ENCODE peak calls at places on chromosomes 13 and 19, in eight cellular contexts. One of them, this sample, is unnamed.
A peak's percentile ranks its signal among the peaks of the same experiment; 100 is the strongest.

GRCh38 chr13:31982540-31982939 is 49.0 kb upstream of the FRY start:
- DNase-seq in tibial artery: peak; percentile 84
- DNase-seq in esophagus squamous epithelium: no peak
- DNase-seq in right cardiac atrium: peak; percentile 74
- DNase-seq in psoas muscle: peak; percentile 65
- DNase-seq in CD8-positive, alpha-beta T cell: no peak
- DNase-seq in IMR-90: peak; percentile 95
- DNase-seq in GM23338: no peak
- DNase-seq in this sample: no peak

GRCh38 chr19:17294051-17294891 is 9.0 kb downstream of the ABHD8 start:
- DNase-seq in tibial artery: no peak
- DNase-seq in esophagus squamous epithelium: no peak
- DNase-seq in right cardiac atrium: peak; percentile 77
- DNase-seq in psoas muscle: no peak
- DNase-seq in CD8-positive, alpha-beta T cell: no peak
- DNase-seq in IMR-90: no peak
- DNase-seq in GM23338: peak; percentile 82
- DNase-seq in this sample: peak; percentile 70

GRCh38 chr13:54733639-54734038 is 1705.0 kb downstream of the OLFM4 start:
- DNase-seq in tibial artery: no peak
- DNase-seq in esophagus squamous epithelium: no peak
- DNase-seq in right cardiac atrium: no peak
- DNase-seq in psoas muscle: no peak
- DNase-seq in CD8-positive, alpha-beta T cell: no peak
- DNase-seq in IMR-90: no peak
- DNase-seq in GM23338: peak; percentile 78
- DNase-seq in this sample: no peak

GRCh38 chr13:50740052-50740741 is 103.3 kb downstream of the DLEU7 start:
- DNase-seq in tibial artery: no peak
- DNase-seq in esophagus squamous epithelium: no peak
- DNase-seq in right cardiac atrium: no peak
- DNase-seq in psoas muscle: no peak
- DNase-seq in CD8-positive, alpha-beta T cell: no peak
- DNase-seq in IMR-90: no peak
- DNase-seq in GM23338: no peak
- DNase-seq in this sample: no peak

GRCh38 chr19:31450696-31451095 is 101.5 kb upstream of the TSHZ3 start:
- DNase-seq in tibial artery: no peak
- DNase-seq in esophagus squamous epithelium: no peak
- DNase-seq in right cardiac atrium: no peak
- DNase-seq in psoas muscle: no peak
- DNase-seq in CD8-positive, alpha-beta T cell: no peak
- DNase-seq in IMR-90: no peak
- DNase-seq in GM23338: no peak
- DNase-seq in this sample: peak; percentile 26

GRCh38 chr19:46678110-46678732 is 17.2 kb upstream of the DACT3 start:
- DNase-seq in tibial artery: no peak
- DNase-seq in esophagus squamous epithelium: no peak
- DNase-seq in right cardiac atrium: peak; percentile 71
- DNase-seq in psoas muscle: no peak
- DNase-seq in CD8-positive, alpha-beta T cell: peak; percentile 26
- DNase-seq in IMR-90: no peak
- DNase-seq in GM23338: peak; percentile 89
- DNase-seq in this sample: no peak

GRCh38 chr19:50821248-50821612 is 2.4 kb downstream of the KLK1 start:
- DNase-seq in tibial artery: no peak
- DNase-seq in esophagus squamous epithelium: no peak
- DNase-seq in right cardiac atrium: no peak
- DNase-seq in psoas muscle: no peak
- DNase-seq in CD8-positive, alpha-beta T cell: no peak
- DNase-seq in IMR-90: no peak
- DNase-seq in GM23338: no peak
- DNase-seq in this sample: no peak

GRCh38 chr13:41457589-41458186 is 338 bp downstream of the RGCC start:
- DNase-seq in tibial artery: no peak
- DNase-seq in esophagus squamous epithelium: no peak
- DNase-seq in right cardiac atrium: peak; percentile 69
- DNase-seq in psoas muscle: peak; percentile 27
- DNase-seq in CD8-positive, alpha-beta T cell: no peak
- DNase-seq in IMR-90: no peak
- DNase-seq in GM23338: peak; percentile 29
- DNase-seq in this sample: no peak

GRCh38 chr19:29491995-29492577 is 33.7 kb upstream of the VSTM2B start:
- DNase-seq in tibial artery: no peak
- DNase-seq in esophagus squamous epithelium: no peak
- DNase-seq in right cardiac atrium: no peak
- DNase-seq in psoas muscle: no peak
- DNase-seq in CD8-positive, alpha-beta T cell: no peak
- DNase-seq in IMR-90: no peak
- DNase-seq in GM23338: no peak
- DNase-seq in this sample: peak; percentile 7

GRCh38 chr13:41746259-41746658 is 214.7 kb downstream of the VWA8 start:
- DNase-seq in tibial artery: no peak
- DNase-seq in esophagus squamous epithelium: no peak
- DNase-seq in right cardiac atrium: no peak
- DNase-seq in psoas muscle: no peak
- DNase-seq in CD8-positive, alpha-beta T cell: no peak
- DNase-seq in IMR-90: peak; percentile 79
- DNase-seq in GM23338: no peak
- DNase-seq in this sample: no peak

GRCh38 chr19:48997972-48998371 is 4.3 kb downstream of the RUVBL2 start:
- DNase-seq in tibial artery: no peak
- DNase-seq in esophagus squamous epithelium: no peak
- DNase-seq in right cardiac atrium: no peak
- DNase-seq in psoas muscle: peak; percentile 62
- DNase-seq in CD8-positive, alpha-beta T cell: no peak
- DNase-seq in IMR-90: peak; percentile 45
- DNase-seq in GM23338: peak; percentile 95
- DNase-seq in this sample: no peak

GRCh38 chr13:71089105-71089504 is 777.9 kb downstream of the DACH1 start:
- DNase-seq in tibial artery: no peak
- DNase-seq in esophagus squamous epithelium: no peak
- DNase-seq in right cardiac atrium: no peak
- DNase-seq in psoas muscle: peak; percentile 8
- DNase-seq in CD8-positive, alpha-beta T cell: no peak
- DNase-seq in IMR-90: no peak
- DNase-seq in GM23338: no peak
- DNase-seq in this sample: no peak

GRCh38 chr19:23512151-23512925 is 117.1 kb upstream of the ZNF91 start:
- DNase-seq in tibial artery: no peak
- DNase-seq in esophagus squamous epithelium: no peak
- DNase-seq in right cardiac atrium: no peak
- DNase-seq in psoas muscle: no peak
- DNase-seq in CD8-positive, alpha-beta T cell: no peak
- DNase-seq in IMR-90: no peak
- DNase-seq in GM23338: no peak
- DNase-seq in this sample: peak; percentile 68

GRCh38 chr13:48412881-48413351 is at the start of gene LPAR6:
- DNase-seq in tibial artery: no peak
- DNase-seq in esophagus squamous epithelium: no peak
- DNase-seq in right cardiac atrium: no peak
- DNase-seq in psoas muscle: no peak
- DNase-seq in CD8-positive, alpha-beta T cell: no peak
- DNase-seq in IMR-90: peak; percentile 73
- DNase-seq in GM23338: peak; percentile 35
- DNase-seq in this sample: no peak

GRCh38 chr19:32676186-32676894 is 692 bp downstream of the RGS9BP start:
- DNase-seq in tibial artery: no peak
- DNase-seq in esophagus squamous epithelium: no peak
- DNase-seq in right cardiac atrium: peak; percentile 63
- DNase-seq in psoas muscle: no peak
- DNase-seq in CD8-positive, alpha-beta T cell: no peak
- DNase-seq in IMR-90: no peak
- DNase-seq in GM23338: peak; percentile 62
- DNase-seq in this sample: no peak

GRCh38 chr13:40316301-40316700 is 350.1 kb downstream of the FOXO1 start:
- DNase-seq in tibial artery: no peak
- DNase-seq in esophagus squamous epithelium: no peak
- DNase-seq in right cardiac atrium: no peak
- DNase-seq in psoas muscle: peak; percentile 18
- DNase-seq in CD8-positive, alpha-beta T cell: no peak
- DNase-seq in IMR-90: no peak
- DNase-seq in GM23338: no peak
- DNase-seq in this sample: peak; percentile 90

GRCh38 chr13:40315416-40316064 is 350.9 kb downstream of the FOXO1 start:
- DNase-seq in tibial artery: no peak
- DNase-seq in esophagus squamous epithelium: no peak
- DNase-seq in right cardiac atrium: no peak
- DNase-seq in psoas muscle: peak; percentile 25
- DNase-seq in CD8-positive, alpha-beta T cell: no peak
- DNase-seq in IMR-90: no peak
- DNase-seq in GM23338: no peak
- DNase-seq in this sample: peak; percentile 89

GRCh38 chr13:40318366-40318765 is 348.1 kb downstream of the FOXO1 start:
- DNase-seq in tibial artery: no peak
- DNase-seq in esophagus squamous epithelium: no peak
- DNase-seq in right cardiac atrium: peak; percentile 73
- DNase-seq in psoas muscle: peak; percentile 53
- DNase-seq in CD8-positive, alpha-beta T cell: no peak
- DNase-seq in IMR-90: no peak
- DNase-seq in GM23338: no peak
- DNase-seq in this sample: peak; percentile 89

GRCh38 chr13:40317980-40318327 is 348.5 kb downstream of the FOXO1 start:
- DNase-seq in tibial artery: no peak
- DNase-seq in esophagus squamous epithelium: no peak
- DNase-seq in right cardiac atrium: no peak
- DNase-seq in psoas muscle: no peak
- DNase-seq in CD8-positive, alpha-beta T cell: no peak
- DNase-seq in IMR-90: no peak
- DNase-seq in GM23338: no peak
- DNase-seq in this sample: peak; percentile 26

GRCh38 chr13:40319699-40320586 is 346.5 kb downstream of the FOXO1 start:
- DNase-seq in tibial artery: no peak
- DNase-seq in esophagus squamous epithelium: no peak
- DNase-seq in right cardiac atrium: no peak
- DNase-seq in psoas muscle: no peak
- DNase-seq in CD8-positive, alpha-beta T cell: no peak
- DNase-seq in IMR-90: no peak
- DNase-seq in GM23338: no peak
- DNase-seq in this sample: peak; percentile 34
- H3K4me1 ChIP-seq in tibial artery: no peaks in the 10 kb centered on the region
- H3K4me1 ChIP-seq in esophagus squamous epithelium: peaks cover 23% of the 10 kb centered on the region
- H3K4me1 ChIP-seq in right cardiac atrium: no peaks in the 10 kb centered on the region
- H3K4me1 ChIP-seq in psoas muscle: peaks cover 11% of the 10 kb centered on the region
- H3K4me1 ChIP-seq in CD8-positive, alpha-beta T cell: peaks cover 19% of the 10 kb centered on the region
- H3K4me1 ChIP-seq in IMR-90: no peaks in the 10 kb centered on the region
- H3K4me1 ChIP-seq in GM23338: no peaks in the 10 kb centered on the region
- H3K4me1 ChIP-seq in this sample: peaks cover 6% of the 10 kb centered on the region

GRCh38 chr13:30110301-30111070 is 196.9 kb downstream of the KATNAL1 start:
- DNase-seq in tibial artery: no peak
- DNase-seq in esophagus squamous epithelium: no peak
- DNase-seq in right cardiac atrium: peak; percentile 51
- DNase-seq in psoas muscle: no peak
- DNase-seq in CD8-positive, alpha-beta T cell: no peak
- DNase-seq in IMR-90: no peak
- DNase-seq in GM23338: no peak
- DNase-seq in this sample: no peak
- H3K27ac ChIP-seq in tibial artery: no peak overlapping the region
- H3K27ac ChIP-seq in esophagus squamous epithelium: no peak overlapping the region
- H3K27ac ChIP-seq in right cardiac atrium: no peak overlapping the region
- H3K27ac ChIP-seq in psoas muscle: no peak overlapping the region
- H3K27ac ChIP-seq in CD8-positive, alpha-beta T cell: no peak overlapping the region
- H3K27ac ChIP-seq in IMR-90: no peak overlapping the region
- H3K27ac ChIP-seq in GM23338: no peak overlapping the region
- H3K27ac ChIP-seq in this sample: no peak overlapping the region

DNA sequence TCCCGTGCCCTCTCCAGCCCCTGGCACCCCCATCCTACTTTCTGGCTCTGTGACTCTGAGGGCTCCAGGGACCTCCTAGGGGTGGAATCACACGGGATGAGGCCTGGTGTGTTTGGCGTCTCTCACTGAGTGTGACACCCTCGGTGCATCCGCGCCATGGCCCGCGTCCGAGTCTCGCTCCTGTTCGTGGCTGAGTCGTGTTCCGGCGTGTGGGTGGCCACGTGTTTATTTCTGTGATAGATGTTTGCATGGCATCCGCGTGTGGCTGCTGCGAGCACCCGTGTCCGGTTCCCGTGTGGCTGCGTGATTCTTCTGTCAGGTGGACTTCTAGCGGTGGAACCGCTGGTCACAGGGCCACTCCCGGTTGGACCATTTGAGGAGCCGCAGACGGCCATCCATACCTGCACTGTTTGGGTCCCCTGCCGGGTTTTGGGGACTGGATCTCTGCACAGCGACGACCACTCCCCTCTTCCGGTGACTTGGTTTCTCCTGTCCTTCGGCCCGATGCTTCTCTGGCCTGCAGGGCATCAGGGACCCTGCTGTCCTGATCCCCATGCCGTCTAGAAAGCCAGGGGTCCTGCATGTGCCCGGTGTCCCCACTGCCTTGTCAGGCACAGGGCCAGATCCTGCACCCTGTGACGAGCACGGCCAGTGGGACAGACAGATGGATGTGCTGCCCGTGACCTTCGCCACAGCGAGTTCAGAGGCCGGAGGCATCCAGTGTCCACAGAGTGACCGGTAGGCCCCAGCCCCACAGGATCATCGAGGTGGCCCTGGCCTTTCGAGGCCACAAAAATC is 8.5 kb downstream of the CSNK1G2 start:
- DNase-seq in tibial artery: no peak
- DNase-seq in esophagus squamous epithelium: no peak
- DNase-seq in right cardiac atrium: no peak
- DNase-seq in psoas muscle: no peak
- DNase-seq in CD8-positive, alpha-beta T cell: no peak
- DNase-seq in IMR-90: no peak
- DNase-seq in GM23338: no peak
- DNase-seq in this sample: no peak
- H3K27me3 ChIP-seq in tibial artery: no peaks in the 10 kb centered on the region
- H3K27me3 ChIP-seq in esophagus squamous epithelium: no peaks in the 10 kb centered on the region
- H3K27me3 ChIP-seq in right cardiac atrium: no peaks in the 10 kb centered on the region
- H3K27me3 ChIP-seq in psoas muscle: no peaks in the 10 kb centered on the region
- H3K27me3 ChIP-seq in CD8-positive, alpha-beta T cell: no peaks in the 10 kb centered on the region
- H3K27me3 ChIP-seq in IMR-90: no peaks in the 10 kb centered on the region
- H3K27me3 ChIP-seq in GM23338: no peaks in the 10 kb centered on the region
- H3K27me3 ChIP-seq in this sample: no peaks in the 10 kb centered on the region

GRCh38 chr19:38834590-38834989 is 3.0 kb upstream of the ECH1 start:
- DNase-seq in tibial artery: no peak
- DNase-seq in esophagus squamous epithelium: no peak
- DNase-seq in right cardiac atrium: peak; percentile 27
- DNase-seq in psoas muscle: no peak
- DNase-seq in CD8-positive, alpha-beta T cell: no peak
- DNase-seq in IMR-90: no peak
- DNase-seq in GM23338: peak; percentile 42
- DNase-seq in this sample: no peak

GRCh38 chr19:38837656-38838121 is 6.1 kb upstream of the ECH1 start:
- DNase-seq in tibial artery: no peak
- DNase-seq in esophagus squamous epithelium: no peak
- DNase-seq in right cardiac atrium: no peak
- DNase-seq in psoas muscle: no peak
- DNase-seq in CD8-positive, alpha-beta T cell: no peak
- DNase-seq in IMR-90: peak; percentile 35
- DNase-seq in GM23338: no peak
- DNase-seq in this sample: no peak

GRCh38 chr19:38838208-38838985 is 6.8 kb upstream of the ECH1 start:
- DNase-seq in tibial artery: no peak
- DNase-seq in esophagus squamous epithelium: no peak
- DNase-seq in right cardiac atrium: peak; percentile 33
- DNase-seq in psoas muscle: no peak
- DNase-seq in CD8-positive, alpha-beta T cell: no peak
- DNase-seq in IMR-90: no peak
- DNase-seq in GM23338: no peak
- DNase-seq in this sample: no peak

GRCh38 chr19:38837304-38837626 is 5.7 kb upstream of the ECH1 start:
- DNase-seq in tibial artery: no peak
- DNase-seq in esophagus squamous epithelium: no peak
- DNase-seq in right cardiac atrium: no peak
- DNase-seq in psoas muscle: no peak
- DNase-seq in CD8-positive, alpha-beta T cell: no peak
- DNase-seq in IMR-90: no peak
- DNase-seq in GM23338: no peak
- DNase-seq in this sample: no peak

GRCh38 chr19:38836438-38837303 is 5.1 kb upstream of the ECH1 start:
- DNase-seq in tibial artery: no peak
- DNase-seq in esophagus squamous epithelium: no peak
- DNase-seq in right cardiac atrium: peak; percentile 38
- DNase-seq in psoas muscle: no peak
- DNase-seq in CD8-positive, alpha-beta T cell: no peak
- DNase-seq in IMR-90: no peak
- DNase-seq in GM23338: no peak
- DNase-seq in this sample: no peak
- H3K4me1 ChIP-seq in tibial artery: no peaks in the 10 kb centered on the region
- H3K4me1 ChIP-seq in esophagus squamous epithelium: peaks cover 87% of the 10 kb centered on the region
- H3K4me1 ChIP-seq in right cardiac atrium: peaks cover 4% of the 10 kb centered on the region
- H3K4me1 ChIP-seq in psoas muscle: peaks cover 76% of the 10 kb centered on the region
- H3K4me1 ChIP-seq in CD8-positive, alpha-beta T cell: peaks cover 28% of the 10 kb centered on the region
- H3K4me1 ChIP-seq in IMR-90: peaks cover 12% of the 10 kb centered on the region
- H3K4me1 ChIP-seq in GM23338: peaks cover 11% of the 10 kb centered on the region
- H3K4me1 ChIP-seq in this sample: peaks cover 35% of the 10 kb centered on the region